ENCODE peak calls at places on chromosomes 11 and 22, in seven cellular contexts. E is progenitor cell of endocrine pancreas, U is esophagus squamous epithelium, T is mammary epithelial cell, A is glutamatergic neuron, L is brain microvascular endothelial cell, R is B cell. S is an unnamed sample.
A peak's percentile ranks its signal among the peaks of the same experiment; 100 is the strongest.

GRCh38 chr11:794766-795637 is 3.1 kb downstream of the SLC25A22 start:
- DNase-seq in L (no peak), E (no peak), T (no peak), R (no peak), A (peak; percentile 32), U (no peak), S (no peak)

GRCh38 chr11:46456269-46456668 is 64.7 kb upstream of the CHRM4 start:
- DNase-seq in U (no peak), E (no peak), R (no peak), A (no peak), T (no peak), L (no peak), S (no peak)

GRCh38 chr11:1673841-1674193 is 23.2 kb upstream of the KRTAP5-6 start:
- DNase-seq in R (no peak), A (no peak), L (no peak), U (no peak), E (no peak), T (no peak), S (no peak)

GRCh38 chr11:9760180-9760550 is 96.3 kb downstream of the SWAP70 start:
- DNase-seq in A (no peak), U (no peak), R (no peak), E (no peak), T (peak; percentile 23), L (peak; percentile 88), S (peak; percentile 95)

GRCh38 chr22:49709464-49709863 is 118.2 kb downstream of the BRD1 start:
- DNase-seq in L (no peak), R (no peak), T (no peak), E (no peak), A (no peak), U (no peak), S (no peak)

GRCh38 chr11:27254744-27255446 is 108.1 kb downstream of the CCDC34 start:
- DNase-seq in L (peak; percentile 66), A (no peak), E (no peak), R (no peak), T (peak; percentile 18), U (no peak), S (no peak)

GRCh38 chr22:49580024-49580423 is 247.6 kb downstream of the BRD1 start:
- DNase-seq in A (no peak), R (no peak), L (no peak), E (no peak), U (no peak), T (no peak), S (no peak)

GRCh38 chr11:99535819-99536218 is 515.1 kb downstream of the CNTN5 start:
- DNase-seq in T (no peak), R (no peak), U (no peak), L (no peak), E (no peak), A (no peak), S (no peak)

GRCh38 chr11:104529213-104529612 is 365.3 kb upstream of the PDGFD start:
- DNase-seq in A (no peak), U (no peak), R (no peak), E (no peak), L (no peak), T (no peak), S (no peak)

GRCh38 chr11:104529916-104530315 is 366.0 kb upstream of the PDGFD start:
- DNase-seq in E (no peak), U (no peak), R (no peak), L (no peak), T (no peak), A (no peak), S (no peak)

GRCh38 chr11:104534268-104534667 is 364.0 kb downstream of the CASP12 start:
- DNase-seq in E (no peak), L (peak; percentile 79), A (no peak), R (no peak), U (no peak), T (peak; percentile 9), S (no peak)

GRCh38 chr11:104531894-104532293 is 366.4 kb downstream of the CASP12 start:
- DNase-seq in L (no peak), R (no peak), E (no peak), A (no peak), U (no peak), T (no peak), S (no peak)

DNA sequence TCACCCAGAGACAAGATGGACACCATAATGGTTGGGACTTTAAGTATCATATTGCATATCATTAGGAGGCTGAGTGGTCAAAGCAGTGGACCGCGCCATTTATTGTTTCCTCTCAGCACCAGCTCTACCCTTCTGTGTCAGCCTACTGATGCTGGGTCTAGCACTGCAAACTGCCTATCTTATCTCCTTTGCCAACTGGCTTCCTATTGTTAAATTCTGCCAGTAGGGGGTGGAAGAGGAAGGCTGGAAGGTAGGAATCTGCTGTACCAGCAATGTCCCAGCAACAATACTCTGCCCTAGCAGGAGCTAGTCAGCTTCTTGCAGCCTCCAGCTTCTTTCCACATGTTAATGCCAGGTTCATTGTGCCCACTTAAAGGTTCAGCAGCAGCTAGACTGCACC is 367.1 kb upstream of the PDGFD start:
- DNase-seq in R (no peak), A (no peak), E (no peak), L (no peak), U (no peak), T (peak; percentile 3), S (no peak)
- TF ChIP-seq CTCF in R (no peak), A (no peak), E (no peak), L (peak; percentile 42), U (peak; percentile 50), T (peak; percentile 24), S (peak; percentile 30)

GRCh38 chr11:62124186-62125113 is 639 bp downstream of the INCENP start:
- DNase-seq in U (no peak), E (no peak), A (peak; percentile 47), R (no peak), L (peak; percentile 33), T (peak; percentile 66), S (peak; percentile 36)

GRCh38 chr11:62123669-62124185 is at the start of gene INCENP:
- DNase-seq in R (peak; percentile 96), E (peak; percentile 89), L (peak; percentile 99), U (peak; percentile 85), A (peak; percentile 93), T (peak; percentile 97), S (peak; percentile 98)

GRCh38 chr11:62120001-62120400 is 3.8 kb upstream of the INCENP start:
- DNase-seq in A (no peak), E (no peak), T (no peak), L (no peak), U (no peak), R (no peak), S (no peak)

GRCh38 chr11:62120466-62120865 is 3.3 kb upstream of the INCENP start:
- DNase-seq in E (no peak), R (no peak), L (no peak), U (no peak), T (no peak), A (no peak), S (no peak)

GRCh38 chr11:62122076-62122475 is 1.7 kb upstream of the INCENP start:
- DNase-seq in U (no peak), R (no peak), L (no peak), A (no peak), T (no peak), E (no peak), S (peak; percentile 19)
- TF ChIP-seq CTCF in U (no peak), R (no peak), L (peak; percentile 42), A (no peak), T (peak; percentile 7), E (peak; percentile 17), S (peak; percentile 61)

DNA sequence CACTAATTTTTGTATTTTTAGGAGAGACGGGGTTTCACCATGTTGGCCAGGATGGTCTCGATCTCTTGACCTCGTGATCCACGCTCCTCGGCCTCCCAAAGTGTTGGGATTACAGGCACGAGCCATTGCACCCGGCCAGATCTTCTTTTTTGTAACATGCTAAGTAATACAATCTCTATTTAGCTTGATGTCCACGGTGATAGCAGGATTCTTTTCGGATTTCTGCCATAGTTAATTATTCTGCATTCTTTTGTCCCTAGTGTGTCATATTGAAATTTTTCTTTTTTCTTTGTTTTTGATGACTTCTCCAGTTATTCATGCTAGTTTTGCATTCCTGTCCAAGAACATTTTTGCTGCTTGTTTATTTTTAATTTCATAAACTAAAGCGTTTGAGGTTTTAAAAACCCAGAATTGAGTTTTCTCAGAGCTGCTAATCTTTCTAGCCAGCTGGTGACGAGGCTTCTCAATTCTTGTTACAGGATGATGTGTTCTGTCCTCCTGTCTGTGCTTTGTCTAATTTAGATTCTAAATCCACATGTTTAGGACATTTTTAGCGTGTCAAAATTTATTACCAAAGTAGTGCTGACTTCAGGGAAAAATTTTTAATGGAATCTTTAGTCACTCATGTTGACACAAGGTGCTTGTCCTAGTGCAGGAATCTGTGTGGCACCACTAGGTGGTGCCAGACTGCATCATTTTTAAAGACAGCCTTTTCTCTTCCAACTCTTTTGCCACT is 21.8 kb downstream of the NF2 start:
- DNase-seq in U (no peak), L (peak; percentile 68), R (no peak), E (no peak), A (peak; percentile 35), T (peak; percentile 69), S (no peak)
- TF ChIP-seq CTCF in U (peak; percentile 93), L (peak; percentile 90), R (peak; percentile 98), E (peak; percentile 95), A (peak; percentile 78), T (peak; percentile 95), S (peak; percentile 99)

GRCh38 chr11:44564653-44565007 is 833 bp upstream of the CD82 start:
- DNase-seq in R (no peak), L (peak; percentile 65), T (peak; percentile 97), U (peak; percentile 29), A (no peak), E (no peak), S (no peak)

GRCh38 chr11:44565008-44565745 is at the start of gene CD82:
- DNase-seq in T (peak; percentile 98), U (peak; percentile 97), R (peak; percentile 97), L (peak; percentile 99), A (peak; percentile 100), E (peak; percentile 100), S (peak; percentile 100)

GRCh38 chr11:44566952-44567875 is 1.8 kb downstream of the CD82 start:
- DNase-seq in L (no peak), R (no peak), U (no peak), E (no peak), T (no peak), A (no peak), S (no peak)

GRCh38 chr11:44566559-44566949 is 1.1 kb downstream of the CD82 start:
- DNase-seq in T (no peak), A (no peak), U (no peak), R (no peak), E (no peak), L (no peak), S (no peak)

DNA sequence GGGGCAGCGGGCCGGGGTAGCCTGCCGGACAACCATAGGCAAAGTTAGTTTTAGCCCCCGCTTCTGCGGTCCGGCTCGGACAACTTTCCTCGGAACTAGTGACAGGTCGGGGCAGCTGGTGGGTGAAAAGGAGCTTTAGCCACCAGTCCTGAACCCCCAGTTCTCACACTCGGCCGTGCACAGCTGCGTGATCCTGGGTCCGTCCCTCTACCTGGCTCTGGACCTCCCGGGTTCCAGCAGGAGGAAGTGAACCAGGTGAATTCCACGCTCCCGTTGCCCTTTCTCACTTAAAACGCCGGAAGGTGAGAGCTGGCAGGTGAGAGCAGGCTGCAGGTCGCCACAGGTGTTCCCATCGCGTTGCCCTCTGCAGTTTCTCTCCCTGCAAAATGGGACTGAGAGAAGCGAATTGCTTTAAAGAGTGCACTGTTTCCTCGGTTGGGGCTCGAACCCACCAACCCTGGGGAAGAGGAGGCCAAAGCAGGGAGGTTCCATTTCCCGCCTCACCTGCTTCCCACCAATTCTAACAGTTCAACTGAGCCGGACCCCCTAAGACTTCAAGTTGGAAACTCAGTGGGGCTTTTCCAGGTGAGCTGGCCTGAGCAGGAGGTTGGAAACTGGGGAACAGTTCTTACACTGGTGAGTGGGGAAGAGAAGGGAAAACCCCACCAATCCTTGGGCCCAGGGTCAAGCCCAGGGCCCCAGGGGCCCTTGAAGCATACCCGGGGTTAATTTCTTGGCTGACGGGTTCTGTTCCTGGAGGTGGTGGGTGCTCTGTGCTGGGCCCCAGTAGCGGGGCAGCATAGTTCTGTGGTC is 489 bp downstream of the CD82 start:
- DNase-seq in U (no peak), E (no peak), A (no peak), T (no peak), R (no peak), L (no peak), S (no peak)
- TF ChIP-seq CTCF in U (no peak), E (no peak), A (no peak), T (no peak), R (peak; percentile 6), L (no peak), S (peak; percentile 22)